ENCODE peak calls at places on chromosome 9, in four cellular contexts. H is GM10248, K is WTC11, I is fibroblast of lung. A is an unnamed sample.

GRCh38 chr9:137669261-137669672 is 50.5 kb downstream of the EHMT1 start:
- DNase-seq in H (no peak), K (peak; percentile 61), I (no peak), A (no peak)

GRCh38 chr9:99103909-99104458 is 929 bp upstream of the TGFBR1 start:
- DNase-seq in H (peak; percentile 18), K (no peak), I (peak; percentile 32), A (no peak)

GRCh38 chr9:80197661-80198060 is 625.9 kb downstream of the TLE4 start:
- DNase-seq in H (no peak), K (no peak), I (peak; percentile 25), A (no peak)

GRCh38 chr9:24044576-24044975 is 218.5 kb upstream of the ELAVL2 start:
- DNase-seq in H (no peak), K (no peak), I (no peak), A (no peak)

GRCh38 chr9:136901516-136902258 is 15.4 kb downstream of the TRAF2 start:
- DNase-seq in H (peak; percentile 89), K (no peak), I (no peak), A (peak; percentile 58)

GRCh38 chr9:91732187-91733005 is 217.6 kb downstream of the ROR2 start:
- DNase-seq in H (peak; percentile 55), K (no peak), I (no peak), A (no peak)

GRCh38 chr9:118606669-118607068 is 762.6 kb downstream of the BRINP1 start:
- DNase-seq in H (no peak), K (no peak), I (no peak), A (no peak)

GRCh38 chr9:2418619-2419018 is 203.0 kb upstream of the VLDLR start:
- DNase-seq in H (no peak), K (no peak), I (peak; percentile 74), A (no peak)

GRCh38 chr9:89426389-89426961 is 71.4 kb downstream of the SEMA4D start:
- DNase-seq in H (peak; percentile 78), K (no peak), I (no peak), A (peak; percentile 51)

GRCh38 chr9:104805441-104805840 is 41.5 kb downstream of the NIPSNAP3B start:
- DNase-seq in H (no peak), K (no peak), I (no peak), A (no peak)

GRCh38 chr9:90033030-90033650 is 428.3 kb downstream of the GADD45G start:
- DNase-seq in H (no peak), K (no peak), I (no peak), A (no peak)

GRCh38 chr9:109190151-109190550 is 23.1 kb upstream of the FRRS1L start:
- DNase-seq in H (no peak), K (no peak), I (no peak), A (no peak)

GRCh38 chr9:75200892-75201470 is 112.7 kb downstream of the OSTF1 start:
- DNase-seq in H (peak; percentile 31), K (no peak), I (peak; percentile 66), A (no peak)

GRCh38 chr9:68755051-68755450 is 50.0 kb downstream of the PIP5K1B start:
- DNase-seq in H (no peak), K (no peak), I (no peak), A (no peak)
- TF ChIP-seq CTCF in H (no peak), K (no peak), I (no peak), A (no peak)

GRCh38 chr9:86637515-86637914 is 283.3 kb upstream of the TUT7 start:
- DNase-seq in H (no peak), K (peak; percentile 86), I (peak; percentile 65), A (no peak)
- TF ChIP-seq CTCF in H (peak; percentile 36), K (peak; percentile 85), I (peak; percentile 82), A (no peak)

DNA sequence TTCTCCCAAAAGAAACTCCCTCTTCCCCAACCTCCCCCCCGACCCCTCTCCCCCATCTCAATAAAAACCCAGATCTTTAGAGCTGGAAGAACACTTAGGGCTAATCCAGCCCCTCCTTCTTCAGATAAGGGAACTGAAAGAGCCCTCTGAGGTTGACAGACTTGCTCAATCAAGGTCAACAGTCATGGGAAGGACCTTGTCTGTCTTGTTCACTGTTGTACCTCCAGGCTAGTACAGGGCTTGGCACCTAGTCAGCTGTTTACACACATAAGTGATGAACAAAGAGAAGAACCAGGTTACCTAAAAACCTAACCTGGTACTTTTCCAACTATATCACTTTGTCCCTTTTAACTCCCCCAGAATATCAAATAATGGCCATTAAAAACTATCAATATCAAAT is 2.4 kb downstream of the TTC39B start:
- DNase-seq in H (peak; percentile 33), K (no peak), I (no peak), A (peak; percentile 68)
- TF ChIP-seq CTCF in H (no peak), K (no peak), I (no peak), A (no peak)

GRCh38 chr9:95088421-95089161 is 228.9 kb downstream of the FANCC start:
- DNase-seq in H (no peak), K (no peak), I (no peak), A (no peak)
- TF ChIP-seq CTCF in H (no peak), K (no peak), I (no peak), A (no peak)

GRCh38 chr9:121437891-121438290 is 61.8 kb downstream of the GGTA1 start:
- DNase-seq in H (no peak), K (no peak), I (no peak), A (no peak)

GRCh38 chr9:121441163-121441562 is 58.5 kb downstream of the GGTA1 start:
- DNase-seq in H (no peak), K (no peak), I (no peak), A (no peak)

GRCh38 chr9:121439016-121439415 is 60.6 kb downstream of the GGTA1 start:
- DNase-seq in H (no peak), K (no peak), I (no peak), A (no peak)

GRCh38 chr9:121439711-121440110 is 59.9 kb downstream of the GGTA1 start:
- DNase-seq in H (no peak), K (no peak), I (no peak), A (no peak)

DNA sequence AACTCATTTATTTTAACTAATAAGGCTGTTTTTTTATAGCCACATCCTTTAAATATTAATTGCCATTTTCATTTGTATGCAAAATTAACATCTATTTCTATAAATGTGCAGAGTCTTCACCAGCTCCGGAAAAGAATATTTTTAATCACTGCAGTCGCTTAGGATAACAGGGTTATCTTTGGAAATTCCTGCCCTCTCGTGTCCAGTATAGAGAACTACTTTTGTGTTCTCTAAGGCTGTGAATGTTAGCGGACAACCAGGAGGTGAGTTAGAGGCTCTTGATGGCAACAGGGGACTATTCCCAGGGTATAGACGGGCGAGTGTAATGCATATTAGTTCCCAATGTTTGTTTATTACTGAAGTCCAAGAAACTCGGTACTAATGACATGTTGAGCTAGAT is 59.4 kb downstream of the GGTA1 start:
- DNase-seq in H (no peak), K (no peak), I (peak; percentile 47), A (no peak)
- TF ChIP-seq CTCF in H (no peak), K (no peak), I (peak; percentile 51), A (no peak)